ENCODE peak calls at places on chromosomes 12 and 14, in eight cellular contexts. One of them, this sample, is unnamed.

GRCh38 chr14:80959448-80960006 is 4.1 kb downstream of the TSHR start:
- DNase-seq in heart left ventricle: no peak
- DNase-seq in stomach: no peak
- DNase-seq in prostate gland: no peak
- DNase-seq in lower leg skin: no peak
- DNase-seq in transverse colon: peak
- DNase-seq in A549: no peak
- DNase-seq in GM12892: peak
- DNase-seq in this sample: peak

GRCh38 chr14:96274122-96274910 is 18.3 kb downstream of the BDKRB1 start:
- DNase-seq in stomach: no peak
- DNase-seq in heart left ventricle: no peak
- DNase-seq in A549: no peak
- DNase-seq in lower leg skin: no peak
- DNase-seq in transverse colon: no peak
- DNase-seq in prostate gland: no peak
- DNase-seq in GM12892: no peak
- DNase-seq in this sample: no peak

GRCh38 chr12:92740421-92740820 is 37.6 kb downstream of the PLEKHG7 start:
- DNase-seq in prostate gland: no peak
- DNase-seq in lower leg skin: no peak
- DNase-seq in A549: no peak
- DNase-seq in heart left ventricle: no peak
- DNase-seq in transverse colon: no peak
- DNase-seq in stomach: no peak
- DNase-seq in GM12892: no peak
- DNase-seq in this sample: no peak

GRCh38 chr12:116508145-116509121 is 50.7 kb upstream of the MAP1LC3B2 start:
- DNase-seq in lower leg skin: no peak
- DNase-seq in GM12892: no peak
- DNase-seq in stomach: no peak
- DNase-seq in heart left ventricle: peak
- DNase-seq in A549: peak
- DNase-seq in transverse colon: peak
- DNase-seq in prostate gland: no peak
- DNase-seq in this sample: peak

GRCh38 chr12:19220861-19221466 is 91.4 kb downstream of the PLEKHA5 start:
- DNase-seq in prostate gland: no peak
- DNase-seq in lower leg skin: no peak
- DNase-seq in stomach: no peak
- DNase-seq in transverse colon: no peak
- DNase-seq in GM12892: no peak
- DNase-seq in heart left ventricle: no peak
- DNase-seq in A549: no peak
- DNase-seq in this sample: no peak

GRCh38 chr12:5685935-5686334 is 254.0 kb downstream of the NTF3 start:
- DNase-seq in heart left ventricle: no peak
- DNase-seq in A549: no peak
- DNase-seq in prostate gland: no peak
- DNase-seq in GM12892: no peak
- DNase-seq in lower leg skin: no peak
- DNase-seq in stomach: no peak
- DNase-seq in transverse colon: no peak
- DNase-seq in this sample: no peak

GRCh38 chr12:105378821-105379400 is 48.4 kb downstream of the C12orf75 start:
- DNase-seq in GM12892: no peak
- DNase-seq in lower leg skin: no peak
- DNase-seq in transverse colon: no peak
- DNase-seq in heart left ventricle: no peak
- DNase-seq in stomach: no peak
- DNase-seq in A549: peak
- DNase-seq in prostate gland: no peak
- DNase-seq in this sample: no peak

GRCh38 chr12:109439181-109439580 is 37.9 kb downstream of the KCTD10 start:
- DNase-seq in GM12892: no peak
- DNase-seq in transverse colon: no peak
- DNase-seq in heart left ventricle: no peak
- DNase-seq in A549: no peak
- DNase-seq in stomach: no peak
- DNase-seq in prostate gland: no peak
- DNase-seq in lower leg skin: no peak
- DNase-seq in this sample: no peak

GRCh38 chr14:67457782-67458181 is 30.7 kb downstream of the TMEM229B start:
- DNase-seq in heart left ventricle: peak
- DNase-seq in prostate gland: peak
- DNase-seq in transverse colon: no peak
- DNase-seq in A549: no peak
- DNase-seq in lower leg skin: no peak
- DNase-seq in stomach: peak
- DNase-seq in GM12892: no peak
- DNase-seq in this sample: no peak

GRCh38 chr14:106185837-106186233 is 659.5 kb downstream of the TMEM121 start:
- DNase-seq in prostate gland: no peak
- DNase-seq in stomach: peak
- DNase-seq in lower leg skin: no peak
- DNase-seq in A549: no peak
- DNase-seq in transverse colon: peak
- DNase-seq in GM12892: no peak
- DNase-seq in heart left ventricle: no peak
- DNase-seq in this sample: peak

GRCh38 chr12:128920468-128920867 is 67.2 kb downstream of the GLT1D1 start:
- DNase-seq in A549: no peak
- DNase-seq in stomach: no peak
- DNase-seq in prostate gland: no peak
- DNase-seq in heart left ventricle: no peak
- DNase-seq in lower leg skin: peak
- DNase-seq in transverse colon: no peak
- DNase-seq in GM12892: no peak
- DNase-seq in this sample: no peak

GRCh38 chr12:104177663-104178501 is 37.7 kb upstream of the TXNRD1 start:
- DNase-seq in heart left ventricle: peak
- DNase-seq in GM12892: no peak
- DNase-seq in lower leg skin: peak
- DNase-seq in A549: peak
- DNase-seq in stomach: peak
- DNase-seq in prostate gland: peak
- DNase-seq in transverse colon: peak
- DNase-seq in this sample: peak

GRCh38 chr12:101799774-101800173 is 31.0 kb downstream of the GNPTAB start:
- DNase-seq in heart left ventricle: no peak
- DNase-seq in lower leg skin: no peak
- DNase-seq in transverse colon: no peak
- DNase-seq in A549: no peak
- DNase-seq in prostate gland: no peak
- DNase-seq in stomach: no peak
- DNase-seq in GM12892: no peak
- DNase-seq in this sample: no peak

GRCh38 chr12:109053382-109054123 is 1.2 kb downstream of the USP30 start:
- DNase-seq in lower leg skin: no peak
- DNase-seq in transverse colon: no peak
- DNase-seq in heart left ventricle: no peak
- DNase-seq in A549: no peak
- DNase-seq in stomach: no peak
- DNase-seq in prostate gland: no peak
- DNase-seq in GM12892: no peak
- DNase-seq in this sample: no peak

GRCh38 chr14:64541261-64541970 is 875 bp downstream of the HSPA2 start:
- DNase-seq in A549: peak
- DNase-seq in prostate gland: no peak
- DNase-seq in transverse colon: peak
- DNase-seq in heart left ventricle: no peak
- DNase-seq in GM12892: no peak
- DNase-seq in lower leg skin: peak
- DNase-seq in stomach: no peak
- DNase-seq in this sample: no peak

GRCh38 chr12:76256341-76256740 is 91.9 kb downstream of the BBS10 start:
- DNase-seq in A549: no peak
- DNase-seq in transverse colon: no peak
- DNase-seq in prostate gland: no peak
- DNase-seq in GM12892: no peak
- DNase-seq in stomach: no peak
- DNase-seq in lower leg skin: no peak
- DNase-seq in heart left ventricle: no peak
- DNase-seq in this sample: no peak

GRCh38 chr12:79725987-79726386 is 35.2 kb upstream of the PAWR start:
- DNase-seq in GM12892: no peak
- DNase-seq in transverse colon: no peak
- DNase-seq in A549: no peak
- DNase-seq in heart left ventricle: no peak
- DNase-seq in lower leg skin: no peak
- DNase-seq in prostate gland: no peak
- DNase-seq in stomach: no peak
- DNase-seq in this sample: no peak

GRCh38 chr12:126247936-126248335 is 1182.7 kb downstream of the AACS start:
- DNase-seq in transverse colon: no peak
- DNase-seq in lower leg skin: no peak
- DNase-seq in stomach: no peak
- DNase-seq in prostate gland: no peak
- DNase-seq in A549: no peak
- DNase-seq in GM12892: no peak
- DNase-seq in heart left ventricle: no peak
- DNase-seq in this sample: no peak

GRCh38 chr12:10632226-10632625 is 18.8 kb upstream of the MAGOHB start:
- DNase-seq in stomach: no peak
- DNase-seq in transverse colon: no peak
- DNase-seq in lower leg skin: no peak
- DNase-seq in prostate gland: no peak
- DNase-seq in heart left ventricle: no peak
- DNase-seq in GM12892: no peak
- DNase-seq in A549: no peak
- DNase-seq in this sample: no peak
- TF ChIP-seq POLR2A in stomach: no peak
- TF ChIP-seq POLR2A in transverse colon: no peak
- TF ChIP-seq POLR2A in lower leg skin: no peak
- TF ChIP-seq POLR2A in prostate gland: no peak
- TF ChIP-seq POLR2A in heart left ventricle: no peak
- TF ChIP-seq POLR2A in GM12892: no peak
- TF ChIP-seq POLR2A in A549: no peak
- TF ChIP-seq POLR2A in this sample: no peak

DNA sequence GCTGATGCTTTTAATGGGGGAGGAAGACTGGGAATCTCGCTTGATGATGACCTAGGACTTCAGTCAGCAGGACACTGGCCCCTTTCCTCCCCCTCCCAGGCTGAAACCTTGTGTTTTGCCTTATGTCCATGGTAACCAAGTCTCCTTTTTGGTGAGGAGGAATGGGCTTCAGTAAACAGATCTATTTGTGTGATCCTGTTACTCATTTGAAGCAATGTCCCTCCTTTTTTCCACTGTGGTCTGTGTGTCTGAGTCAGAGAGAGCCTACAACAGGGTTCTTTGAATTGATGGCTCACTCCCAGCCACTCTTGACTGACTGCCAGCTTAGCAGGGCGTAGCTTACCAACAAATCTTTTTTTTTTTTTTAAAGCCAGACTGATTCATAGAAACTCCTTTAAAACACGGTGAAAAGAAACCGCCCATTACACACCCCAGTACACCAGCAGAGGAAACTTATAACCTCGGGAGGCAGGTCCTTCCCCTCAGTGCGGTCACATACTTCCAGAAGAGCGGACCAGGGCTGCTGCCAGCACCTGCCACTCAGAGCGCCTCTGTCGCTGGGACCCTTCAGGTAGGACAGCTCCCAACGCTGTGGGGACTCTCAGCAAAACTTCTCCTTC is at the start of gene EMP1:
- DNase-seq in lower leg skin: peak
- DNase-seq in GM12892: no peak
- DNase-seq in prostate gland: peak
- DNase-seq in A549: peak
- DNase-seq in transverse colon: peak
- DNase-seq in stomach: peak
- DNase-seq in heart left ventricle: peak
- DNase-seq in this sample: peak
- TF ChIP-seq POLR2A in lower leg skin: no peak
- TF ChIP-seq POLR2A in GM12892: no peak
- TF ChIP-seq POLR2A in prostate gland: peak
- TF ChIP-seq POLR2A in A549: no peak
- TF ChIP-seq POLR2A in transverse colon: peak
- TF ChIP-seq POLR2A in stomach: no peak
- TF ChIP-seq POLR2A in heart left ventricle: peak
- TF ChIP-seq POLR2A in this sample: peak

GRCh38 chr12:115199831-115200230 is 515.9 kb upstream of the TBX3 start:
- DNase-seq in GM12892: no peak
- DNase-seq in heart left ventricle: no peak
- DNase-seq in transverse colon: no peak
- DNase-seq in A549: no peak
- DNase-seq in stomach: no peak
- DNase-seq in prostate gland: no peak
- DNase-seq in lower leg skin: no peak
- DNase-seq in this sample: no peak

GRCh38 chr12:115205755-115206308 is 521.9 kb upstream of the TBX3 start:
- DNase-seq in A549: no peak
- DNase-seq in GM12892: no peak
- DNase-seq in stomach: no peak
- DNase-seq in transverse colon: no peak
- DNase-seq in prostate gland: no peak
- DNase-seq in heart left ventricle: no peak
- DNase-seq in lower leg skin: no peak
- DNase-seq in this sample: no peak

GRCh38 chr12:115204957-115205754 is 521.2 kb upstream of the TBX3 start:
- DNase-seq in transverse colon: no peak
- DNase-seq in prostate gland: no peak
- DNase-seq in lower leg skin: no peak
- DNase-seq in stomach: no peak
- DNase-seq in GM12892: no peak
- DNase-seq in heart left ventricle: no peak
- DNase-seq in A549: peak
- DNase-seq in this sample: no peak

GRCh38 chr12:115203661-115204060 is 519.7 kb upstream of the TBX3 start:
- DNase-seq in stomach: no peak
- DNase-seq in transverse colon: no peak
- DNase-seq in A549: no peak
- DNase-seq in lower leg skin: no peak
- DNase-seq in heart left ventricle: no peak
- DNase-seq in prostate gland: no peak
- DNase-seq in GM12892: no peak
- DNase-seq in this sample: no peak

DNA sequence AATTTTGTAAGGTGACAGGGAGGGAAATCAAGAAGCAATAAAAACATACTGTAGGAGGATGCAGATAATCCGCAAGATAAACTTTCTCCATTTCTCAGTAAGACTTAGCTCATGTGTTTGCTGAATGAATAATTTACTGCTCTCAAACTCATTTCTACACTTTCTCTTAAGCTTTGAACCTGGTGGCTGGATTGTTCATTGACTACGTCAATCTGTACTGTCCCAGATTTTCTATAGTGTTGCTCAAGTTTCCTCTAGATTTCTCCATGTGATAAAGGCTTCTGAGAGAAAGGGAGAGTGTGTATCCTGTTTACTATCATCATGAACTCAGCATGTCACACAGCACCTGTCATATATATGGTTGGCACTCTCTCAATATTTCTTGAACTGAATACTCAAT is 518.0 kb upstream of the TBX3 start:
- DNase-seq in heart left ventricle: no peak
- DNase-seq in A549: peak
- DNase-seq in transverse colon: no peak
- DNase-seq in lower leg skin: no peak
- DNase-seq in GM12892: no peak
- DNase-seq in prostate gland: no peak
- DNase-seq in stomach: no peak
- DNase-seq in this sample: no peak
- TF ChIP-seq POLR2A in heart left ventricle: no peak
- TF ChIP-seq POLR2A in A549: no peak
- TF ChIP-seq POLR2A in transverse colon: no peak
- TF ChIP-seq POLR2A in lower leg skin: no peak
- TF ChIP-seq POLR2A in GM12892: no peak
- TF ChIP-seq POLR2A in prostate gland: no peak
- TF ChIP-seq POLR2A in stomach: no peak
- TF ChIP-seq POLR2A in this sample: no peak

GRCh38 chr12:51021694-51022093 is 4.5 kb downstream of the SLC11A2 start:
- DNase-seq in lower leg skin: no peak
- DNase-seq in stomach: no peak
- DNase-seq in A549: no peak
- DNase-seq in heart left ventricle: no peak
- DNase-seq in transverse colon: no peak
- DNase-seq in GM12892: no peak
- DNase-seq in prostate gland: no peak
- DNase-seq in this sample: no peak
- TF ChIP-seq POLR2A in lower leg skin: no peak
- TF ChIP-seq POLR2A in stomach: no peak
- TF ChIP-seq POLR2A in A549: no peak
- TF ChIP-seq POLR2A in heart left ventricle: no peak
- TF ChIP-seq POLR2A in transverse colon: no peak
- TF ChIP-seq POLR2A in GM12892: no peak
- TF ChIP-seq POLR2A in prostate gland: no peak
- TF ChIP-seq POLR2A in this sample: no peak

This sample was measured in Peyer's patch.